ENCODE peak calls at places on chromosomes 16 and 17, in seven cellular contexts. Z, V, D, Q, I, C and A are unnamed samples. For H3K4me1, the result is how much of the 10 kb centered on the place peaks cover.

GRCh38 chr16:15970202-15970601 is 20.8 kb downstream of the ABCC1 start:
- DNase-seq in C (no peak), Q (no peak), Z (no peak), D (no peak), I (no peak), V (no peak), A (no peak)

GRCh38 chr16:66562409-66562808 is 3.8 kb upstream of the CMTM1 start:
- DNase-seq in Q (no peak), I (no peak), D (no peak), C (no peak), V (no peak), Z (no peak), A (peak)

GRCh38 chr17:46782250-46782953 is 36.1 kb downstream of the WNT3 start:
- DNase-seq in C (no peak), I (peak), Z (no peak), V (no peak), D (peak), Q (no peak), A (no peak)

GRCh38 chr17:4405038-4405669 is 28.6 kb upstream of the SPNS3 start:
- DNase-seq in I (no peak), D (no peak), Z (no peak), V (peak), C (no peak), Q (no peak), A (no peak)

GRCh38 chr17:32157225-32157624 is 14.9 kb downstream of the RHOT1 start:
- DNase-seq in Q (no peak), I (no peak), Z (no peak), V (no peak), C (no peak), D (no peak), A (no peak)

GRCh38 chr16:69402448-69402847 is 16.6 kb upstream of the TERF2 start:
- DNase-seq in I (no peak), D (no peak), Q (no peak), Z (no peak), C (no peak), V (no peak), A (no peak)

GRCh38 chr16:28136751-28137434 is 73.4 kb upstream of the GSG1L start:
- DNase-seq in V (no peak), I (no peak), D (no peak), Z (no peak), Q (no peak), C (peak), A (peak)

GRCh38 chr16:67454104-67454503 is 23.2 kb downstream of the HSD11B2 start:
- DNase-seq in V (no peak), D (no peak), C (no peak), I (no peak), Q (no peak), Z (no peak), A (no peak)

GRCh38 chr17:75906143-75906884 is 1.6 kb upstream of the MRPL38 start:
- DNase-seq in Q (no peak), D (no peak), Z (no peak), I (no peak), C (no peak), V (no peak), A (no peak)

GRCh38 chr16:89522287-89522686 is 14.1 kb downstream of the SPG7 start:
- DNase-seq in I (no peak), Q (no peak), Z (no peak), V (no peak), D (no peak), C (no peak), A (no peak)

GRCh38 chr17:75635610-75636202 is 2.5 kb downstream of the SMIM5 start:
- DNase-seq in I (peak), Q (no peak), C (no peak), V (no peak), Z (no peak), D (peak), A (no peak)

GRCh38 chr16:84050316-84050715 is 7.7 kb upstream of the SLC38A8 start:
- DNase-seq in Q (no peak), V (no peak), I (no peak), Z (no peak), C (no peak), D (no peak), A (no peak)

GRCh38 chr17:61418433-61418832 is 18.8 kb downstream of the TBX2 start:
- DNase-seq in I (no peak), C (no peak), Z (no peak), V (no peak), D (no peak), Q (no peak), A (no peak)

GRCh38 chr17:35189291-35189690 is 4.9 kb downstream of the SLC35G3 start:
- DNase-seq in I (no peak), Z (no peak), V (no peak), D (no peak), C (no peak), Q (no peak), A (no peak)

GRCh38 chr17:11182430-11182829 is 58.6 kb upstream of the SHISA6 start:
- DNase-seq in Q (no peak), D (no peak), I (peak), V (no peak), C (no peak), Z (no peak), A (no peak)

GRCh38 chr17:58394534-58395223 is 22.7 kb downstream of the RNF43 start:
- DNase-seq in D (no peak), C (no peak), V (no peak), Q (peak), I (peak), Z (no peak), A (no peak)

GRCh38 chr17:8398980-8399379 is 1.4 kb upstream of the RNF222 start:
- DNase-seq in D (no peak), Z (no peak), C (no peak), V (no peak), Q (no peak), I (no peak), A (no peak)

GRCh38 chr16:12340151-12340733 is 363.7 kb downstream of the SNX29 start:
- DNase-seq in V (no peak), Z (no peak), C (no peak), I (peak), Q (peak), D (peak), A (peak)

GRCh38 chr16:66487580-66488235 is 60.6 kb downstream of the BEAN1 start:
- DNase-seq in I (no peak), C (no peak), Z (no peak), V (no peak), D (no peak), Q (no peak), A (no peak)

DNA sequence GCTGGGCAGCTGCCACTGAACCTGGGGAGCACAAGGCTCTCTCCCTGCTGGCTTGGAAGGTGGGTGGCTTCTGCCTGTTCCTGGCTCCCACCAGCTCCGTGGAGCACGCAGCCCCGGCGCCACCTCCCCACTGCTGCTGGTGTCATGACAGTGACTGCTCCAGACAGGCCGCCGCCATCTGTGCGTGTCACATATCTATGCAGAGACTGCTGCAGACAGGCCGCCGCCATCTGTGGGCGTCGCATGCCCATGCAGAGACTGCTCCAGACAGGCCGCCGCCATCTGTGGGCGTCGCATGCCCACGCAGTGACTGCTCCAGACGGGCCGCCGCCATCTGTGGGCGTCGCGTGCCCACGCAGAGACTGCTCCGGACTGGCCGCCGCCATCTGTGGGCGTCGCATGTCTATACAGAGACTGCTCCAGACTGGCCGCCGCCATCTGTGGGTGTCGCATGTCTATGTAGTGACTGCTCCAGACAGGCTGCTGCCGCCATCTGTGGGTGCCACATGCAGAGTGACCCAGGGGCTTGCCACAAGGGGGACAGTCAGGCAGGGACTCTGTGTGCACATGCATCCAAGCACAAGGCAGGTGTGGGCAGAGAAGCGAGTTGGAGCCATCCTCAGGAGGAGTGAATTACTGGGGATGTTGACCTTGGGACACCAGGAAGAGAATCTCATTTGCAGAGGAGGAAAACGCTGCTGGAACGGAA is 3.3 kb upstream of the FN3KRP start:
- DNase-seq in D (no peak), Q (no peak), Z (no peak), I (no peak), C (no peak), V (no peak), A (no peak)
- H3K4me1 ChIP-seq in D (under half), Q (under half), Z (under half), I (under half), C (under half), V (under half), A (under half)

DNA sequence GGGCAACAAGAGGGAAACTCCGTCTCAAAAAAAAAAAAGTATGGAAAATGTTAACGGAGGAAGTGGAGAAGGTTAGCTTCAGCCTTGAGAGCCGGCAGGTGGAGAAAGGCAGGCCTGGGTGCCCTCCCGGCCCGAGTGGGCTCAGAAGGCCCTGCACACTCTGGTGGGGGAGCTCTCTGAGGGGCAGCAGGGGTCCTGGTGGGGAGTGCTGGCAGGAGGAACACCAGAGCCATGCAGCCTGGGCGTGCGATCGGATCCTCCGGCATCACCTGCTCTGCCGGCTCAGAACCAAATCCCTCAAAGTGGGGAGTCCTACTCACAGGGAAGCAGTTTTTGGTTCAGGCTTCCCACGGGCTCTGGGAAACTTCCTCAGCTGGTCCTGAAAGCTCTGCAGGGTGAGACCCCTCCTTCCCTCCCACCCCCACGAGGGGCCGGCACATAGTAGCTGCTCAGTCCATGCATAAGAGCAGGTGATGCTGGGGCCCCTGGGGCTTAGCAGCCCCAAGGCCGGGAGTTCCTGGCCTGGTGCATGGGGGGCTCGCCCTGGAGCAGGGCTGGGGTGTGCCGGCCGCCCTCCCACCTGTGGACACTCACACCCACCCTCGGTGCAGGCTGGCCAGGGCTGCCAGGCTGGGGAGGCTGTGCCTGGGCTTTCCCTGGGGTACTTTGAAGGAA is 1.2 kb downstream of the FN3K start:
- DNase-seq in C (no peak), Z (no peak), D (no peak), Q (no peak), I (no peak), V (no peak), A (no peak)
- H3K4me3 ChIP-seq in C (no peak), Z (no peak), D (peak), Q (no peak), I (peak), V (no peak), A (no peak)

DNA sequence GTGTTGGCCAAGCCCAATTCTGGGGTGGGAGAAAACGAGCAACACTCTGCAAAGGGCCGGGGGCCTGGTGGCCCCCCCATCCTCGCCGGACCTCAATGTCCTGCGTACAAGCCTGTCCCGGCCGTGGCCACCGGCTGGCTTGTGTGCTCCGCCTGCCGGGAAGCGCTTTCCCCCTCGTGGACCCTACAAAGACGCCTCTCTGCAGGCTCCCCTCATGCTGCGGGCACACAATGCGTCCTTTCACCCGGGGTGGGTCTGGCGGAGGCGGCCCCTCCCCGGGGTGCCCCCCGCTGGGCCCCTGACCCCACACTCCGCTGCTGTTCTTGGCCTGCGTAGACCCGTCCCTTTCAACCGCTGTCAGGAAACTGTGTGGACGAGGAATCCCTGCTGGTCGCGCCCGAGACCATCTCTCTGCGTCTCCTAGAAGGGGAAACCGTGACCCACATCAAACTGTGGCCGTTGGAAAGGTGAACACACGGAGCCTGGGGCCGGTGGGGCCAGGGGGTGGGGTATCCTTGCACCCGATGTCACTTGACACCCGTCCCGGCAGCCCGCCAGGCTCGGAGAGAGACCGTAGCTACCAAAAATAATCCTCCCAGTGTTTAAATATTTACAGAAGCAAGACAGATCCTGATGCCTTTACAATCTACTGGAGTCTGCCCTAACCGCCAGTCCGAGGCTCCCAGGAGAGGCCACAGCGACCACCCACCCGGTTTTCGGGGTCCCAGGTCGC is 43.6 kb downstream of the TBC1D16 start:
- DNase-seq in I (peak), C (peak), Z (no peak), V (no peak), D (peak), Q (no peak), A (no peak)
- H3K4me1 ChIP-seq in I (under half), C (under half), Z (under half), V (under half), D (under half), Q (under half), A (under half)

GRCh38 chr17:41549596-41550039 is 21.5 kb upstream of the KRT19 start:
- DNase-seq in Q (no peak), Z (no peak), V (no peak), I (peak), D (no peak), C (no peak), A (no peak)
- H3K4me3 ChIP-seq in Q (no peak), Z (no peak), V (no peak), I (no peak), D (no peak), C (no peak), A (no peak)

DNA sequence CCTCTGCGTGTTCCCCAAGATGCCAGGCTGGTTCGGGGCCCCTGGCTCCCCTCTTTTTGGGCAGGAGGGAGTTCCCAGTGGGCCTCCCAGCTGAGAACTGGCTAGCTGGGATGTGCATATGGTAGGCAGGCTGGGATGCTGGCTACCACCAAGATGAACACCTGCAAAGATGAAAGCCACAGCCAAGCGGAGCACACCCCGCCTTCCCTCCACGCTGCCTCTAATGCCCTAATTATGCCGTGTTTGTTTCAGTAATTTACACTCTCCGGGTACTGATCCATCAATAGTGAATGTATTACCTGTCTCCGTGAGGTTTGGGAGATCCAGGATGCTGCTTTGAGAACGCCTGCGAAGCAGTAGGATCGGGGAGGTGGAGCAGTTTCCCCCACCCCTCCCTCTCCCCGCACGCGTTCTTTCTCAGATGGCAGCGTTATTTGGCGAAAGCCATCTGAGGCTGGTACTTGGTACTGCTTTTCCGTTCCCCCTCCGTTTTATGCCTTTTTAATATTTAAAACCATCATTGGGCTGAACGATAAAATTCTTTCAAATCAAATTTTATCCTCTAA is 28.8 kb upstream of the GSE1 start:
- DNase-seq in I (no peak), Q (no peak), C (no peak), Z (no peak), D (no peak), V (no peak), A (no peak)
- H3K4me1 ChIP-seq in I (under half), Q (under half), C (under half), Z (under half), D (under half), V (under half), A (under half)

GRCh38 chr17:48514483-48514876 is 16.3 kb downstream of the HOXB1 start:
- DNase-seq in I (no peak), C (no peak), V (no peak), Z (no peak), Q (no peak), D (no peak), A (no peak)
- H3K4me3 ChIP-seq in I (no peak), C (no peak), V (peak), Z (no peak), Q (no peak), D (no peak), A (no peak)

DNA sequence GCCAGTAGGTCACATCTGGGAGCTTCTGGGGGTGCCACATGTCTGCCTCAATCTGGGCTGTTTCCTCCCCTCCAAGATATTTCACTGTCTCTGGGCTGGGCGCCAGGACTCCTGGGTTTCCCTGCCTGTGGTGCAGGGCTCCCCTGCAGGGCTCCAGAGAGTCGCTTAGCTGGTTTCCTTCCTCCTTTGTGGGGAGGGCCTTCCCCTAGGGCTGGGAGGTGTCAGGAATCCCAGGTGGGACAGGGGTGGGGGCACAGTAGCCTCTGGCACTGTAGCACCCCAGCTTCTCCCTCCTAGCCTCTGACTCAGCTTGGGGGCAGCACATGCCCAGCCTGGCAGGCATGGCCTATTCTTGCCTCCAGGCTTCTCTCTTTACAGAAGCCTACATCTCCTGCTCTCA is 2.6 kb downstream of the RARA start:
- DNase-seq in Q (no peak), D (peak), C (no peak), I (peak), Z (no peak), V (no peak), A (no peak)
- H3K4me1 ChIP-seq in Q (half or more), D (under half), C (under half), I (under half), Z (half or more), V (half or more), A (half or more)

DNA sequence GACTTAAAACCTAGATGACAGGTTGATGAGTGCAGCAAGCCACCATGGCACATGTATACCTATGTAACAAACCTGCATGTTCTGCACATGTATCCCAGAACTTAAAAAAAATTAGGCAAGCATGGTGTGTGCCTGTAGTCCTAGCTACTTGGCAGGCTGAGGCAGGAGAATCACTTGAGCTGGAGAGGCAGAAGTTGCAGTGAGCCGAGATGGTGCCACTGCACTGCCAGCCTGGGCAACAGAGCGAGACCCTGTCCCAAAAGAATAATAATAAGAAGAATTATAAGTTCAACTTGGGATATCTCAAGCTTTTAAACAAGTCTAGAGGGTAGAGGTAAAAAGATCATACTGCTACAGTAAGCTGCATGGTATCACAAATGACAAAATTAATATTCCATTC is 9.8 kb downstream of the CDC6 start:
- DNase-seq in Z (no peak), Q (no peak), D (no peak), V (no peak), I (no peak), C (no peak), A (no peak)
- H3K4me3 ChIP-seq in Z (no peak), Q (no peak), D (no peak), V (no peak), I (no peak), C (no peak), A (no peak)

GRCh38 chr16:24049113-24049512 is 207.0 kb upstream of the CACNG3 start:
- DNase-seq in D (no peak), Z (no peak), V (no peak), Q (no peak), I (no peak), C (no peak), A (no peak)

GRCh38 chr16:24054649-24055560 is 201.2 kb upstream of the CACNG3 start:
- DNase-seq in Q (no peak), V (no peak), I (no peak), C (no peak), Z (no peak), D (no peak), A (no peak)

GRCh38 chr16:24053325-24053946 is 202.7 kb upstream of the CACNG3 start:
- DNase-seq in D (no peak), Q (no peak), Z (no peak), V (no peak), I (no peak), C (no peak), A (no peak)

GRCh38 chr16:24052466-24053324 is 203.4 kb upstream of the CACNG3 start:
- DNase-seq in C (no peak), Z (no peak), D (no peak), I (no peak), V (no peak), Q (no peak), A (no peak)

DNA sequence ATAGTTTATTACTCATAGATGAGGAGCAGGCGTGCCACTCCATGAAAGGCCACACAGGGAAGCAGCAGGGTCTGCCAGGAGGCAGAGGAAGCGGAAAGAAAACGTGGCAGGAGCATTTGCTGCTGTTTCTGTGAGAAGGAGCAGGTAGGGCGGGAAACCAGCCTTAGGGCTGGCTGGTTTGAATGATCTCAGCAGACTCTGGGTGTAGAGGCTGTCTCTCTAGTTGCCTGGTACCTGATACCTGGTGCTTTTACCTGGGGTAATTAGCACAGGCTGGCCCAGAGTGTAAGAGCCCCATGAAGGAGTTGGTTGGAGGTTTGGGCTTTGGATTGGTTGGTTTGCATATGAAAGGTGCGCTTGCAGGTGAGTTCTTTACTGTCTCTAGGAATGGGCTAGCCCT is 205.0 kb upstream of the CACNG3 start:
- DNase-seq in Z (no peak), Q (no peak), D (no peak), C (no peak), V (no peak), I (no peak), A (no peak)
- H3K4me1 ChIP-seq in Z (under half), Q (under half), D (under half), C (under half), V (under half), I (under half), A (under half)